ENCODE peak calls at places on chromosomes 13 and 19, in five cellular contexts. V is suprapubic skin, G is tibial nerve, F is transverse colon, H is mesenchymal stem cell. R is an unnamed sample. For H3K9me3, the result is how much of the 10 kb centered on the place peaks cover.

GRCh38 chr19:633786-634639 is 676 bp upstream of the POLRMT start:
- DNase-seq in H (no peak), F (no peak), G (no peak), V (no peak), R (no peak)

GRCh38 chr19:35457173-35457572 is 9.1 kb downstream of the FFAR2 start:
- DNase-seq in F (no peak), H (no peak), V (no peak), G (no peak), R (no peak)

GRCh38 chr13:40146063-40146462 is 490.6 kb downstream of the COG6 start:
- DNase-seq in H (no peak), F (no peak), G (no peak), V (no peak), R (no peak)

GRCh38 chr13:43360911-43361605 is 337.7 kb downstream of the DNAJC15 start:
- DNase-seq in V (no peak), F (no peak), H (peak), G (no peak), R (no peak)

GRCh38 chr13:76286178-76286577 is 600.0 kb downstream of the KCTD12 start:
- DNase-seq in H (peak), G (no peak), F (no peak), V (no peak), R (no peak)

GRCh38 chr13:75195479-75196111 is 286.4 kb downstream of the TBC1D4 start:
- DNase-seq in H (no peak), F (no peak), G (no peak), V (no peak), R (no peak)

GRCh38 chr13:59877933-59878332 is 285.8 kb downstream of the DIAPH3 start:
- DNase-seq in G (no peak), V (no peak), H (no peak), F (no peak), R (no peak)

GRCh38 chr13:51995677-51996551 is 15.3 kb downstream of the ATP7B start:
- DNase-seq in H (no peak), V (no peak), G (no peak), F (peak), R (peak)

GRCh38 chr13:42970824-42971669 is 21.0 kb downstream of the EPSTI1 start:
- DNase-seq in V (no peak), G (no peak), F (peak), H (peak), R (peak)

GRCh38 chr13:81738364-81738763 is 1397.4 kb upstream of the SPRY2 start:
- DNase-seq in F (no peak), G (no peak), V (no peak), H (peak), R (no peak)

GRCh38 chr13:37109080-37109678 is 3.7 kb upstream of the CSNK1A1L start:
- DNase-seq in F (no peak), G (no peak), V (no peak), H (peak), R (no peak)

GRCh38 chr13:45179428-45179827 is 21.4 kb downstream of the KCTD4 start:
- DNase-seq in H (no peak), F (no peak), V (no peak), G (no peak), R (no peak)

GRCh38 chr13:42420304-42420703 is 148.4 kb downstream of the AKAP11 start:
- DNase-seq in F (no peak), G (no peak), V (no peak), H (no peak), R (no peak)

GRCh38 chr13:64958106-64958505 is 2272.0 kb downstream of the PCDH9 start:
- DNase-seq in H (no peak), F (no peak), V (no peak), G (no peak), R (no peak)

GRCh38 chr13:97567510-97568243 is 133.7 kb downstream of the RAP2A start:
- DNase-seq in H (peak), F (peak), G (no peak), V (peak), R (no peak)

GRCh38 chr13:49502954-49503353 is 7.2 kb downstream of the PHF11 start:
- DNase-seq in F (peak), H (peak), G (no peak), V (no peak), R (no peak)

GRCh38 chr19:52171321-52172169 is at the start of gene ZNF836:
- DNase-seq in G (peak), F (peak), V (peak), H (peak), R (peak)

GRCh38 chr13:93183302-93183701 is 43.3 kb upstream of the GPC6 start:
- DNase-seq in F (no peak), H (no peak), V (no peak), G (no peak), R (peak)

GRCh38 chr13:40189426-40189825 is 477.0 kb downstream of the FOXO1 start:
- DNase-seq in H (no peak), V (no peak), F (no peak), G (no peak), R (no peak)

GRCh38 chr13:109113427-109113826 is 484.0 kb downstream of the MYO16 start:
- DNase-seq in V (no peak), G (no peak), F (no peak), H (peak), R (no peak)

GRCh38 chr19:11735375-11735774 is 3.4 kb downstream of the ZNF823 start:
- DNase-seq in F (peak), G (no peak), H (no peak), V (no peak), R (no peak)
- H3K27ac ChIP-seq in F (no peak), G (no peak), H (no peak), V (no peak), R (no peak)

DNA sequence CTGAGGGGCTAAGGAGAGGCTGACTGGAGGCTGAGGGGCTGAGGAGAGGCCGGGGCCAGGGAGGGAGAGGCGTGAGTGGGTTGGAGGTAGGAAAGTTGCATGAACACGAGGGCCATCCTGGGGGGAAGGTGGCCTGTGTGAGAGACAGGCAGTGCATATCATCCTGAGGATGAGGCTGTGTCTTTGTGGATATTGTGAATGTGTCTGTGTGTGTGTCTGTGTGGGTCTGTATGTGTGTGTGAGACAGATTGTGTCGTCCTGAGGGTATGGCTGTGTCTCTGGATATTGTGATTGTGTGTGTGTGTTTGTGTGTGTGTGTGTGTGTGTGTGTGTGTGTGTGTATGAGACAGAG is 422 bp downstream of the ZNF71 start:
- DNase-seq in G (no peak), H (peak), F (no peak), V (no peak), R (no peak)
- H3K9me3 ChIP-seq in G (under half), H (under half), F (under half), V (under half), R (under half)

GRCh38 chr19:34237283-34237682 is 17.1 kb upstream of the GARRE1 start:
- DNase-seq in V (no peak), G (no peak), H (no peak), F (no peak), R (no peak)
- H3K27ac ChIP-seq in V (no peak), G (no peak), H (no peak), F (no peak), R (no peak)

GRCh38 chr19:6995054-6995453 is 26.2 kb downstream of the MBD3L2B start:
- DNase-seq in V (no peak), G (no peak), H (no peak), F (no peak), R (no peak)
- H3K9me3 ChIP-seq in V (under half), G (under half), H (under half), F (under half), R (under half)

GRCh38 chr19:43563816-43564215 is 11.5 kb downstream of the XRCC1 start:
- DNase-seq in G (no peak), V (no peak), H (no peak), F (no peak), R (no peak)
- H3K27ac ChIP-seq in G (no peak), V (no peak), H (no peak), F (peak), R (no peak)

GRCh38 chr19:58248886-58249285 is 20.2 kb downstream of the ZNF544 start:
- DNase-seq in G (no peak), F (no peak), H (no peak), V (no peak), R (no peak)
- H3K9me3 ChIP-seq in G (under half), F (half or more), H (half or more), V (half or more), R (half or more)

GRCh38 chr19:55179570-55180484 is at the start of gene SYT5:
- DNase-seq in F (peak), V (no peak), G (no peak), H (no peak), R (peak)
- H3K27ac ChIP-seq in F (no peak), V (no peak), G (no peak), H (no peak), R (peak)

GRCh38 chr19:28516415-28516872 is 696.5 kb downstream of the UQCRFS1 start:
- DNase-seq in V (no peak), H (no peak), G (no peak), F (no peak), R (no peak)
- H3K9me3 ChIP-seq in V (under half), H (under half), G (under half), F (under half), R (under half)

DNA sequence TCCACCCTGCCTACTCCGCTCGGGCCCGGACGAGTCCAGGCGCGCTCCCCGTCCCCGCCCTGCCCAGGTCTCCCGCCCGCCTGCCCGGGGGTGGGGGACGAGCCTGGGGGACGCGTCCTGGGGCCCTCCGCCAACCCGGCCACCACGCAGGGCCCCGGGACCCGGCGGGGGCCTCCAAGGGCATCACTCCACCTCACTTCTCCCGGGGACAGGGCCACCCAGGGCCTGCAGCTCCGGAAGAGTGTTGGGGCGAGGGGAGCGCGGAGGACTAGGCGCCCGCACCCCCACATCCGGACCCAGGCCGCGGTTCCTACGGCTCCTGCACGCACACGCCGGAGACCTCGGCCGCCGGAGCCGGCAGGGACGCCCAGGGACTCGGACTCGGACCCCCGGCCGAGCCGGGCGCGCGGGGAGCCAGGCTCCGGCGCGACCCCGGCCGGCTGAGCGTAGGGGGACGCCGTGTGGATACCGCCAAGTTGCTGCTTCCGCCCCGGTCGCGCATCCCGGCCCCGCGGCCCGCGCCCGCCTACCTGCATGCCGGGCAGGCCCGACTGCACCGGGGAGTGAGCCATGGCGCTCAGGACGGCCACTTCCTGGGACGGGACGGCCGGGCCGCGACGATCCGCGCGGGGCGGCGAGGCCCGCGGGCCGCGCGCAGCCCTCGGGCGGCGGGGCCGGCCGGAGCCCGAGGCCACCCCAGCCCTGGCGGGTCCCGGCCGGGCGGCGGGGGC is 527 bp downstream of the STK24 start:
- DNase-seq in V (peak), G (no peak), H (no peak), F (peak), R (peak)
- H3K27ac ChIP-seq in V (peak), G (peak), H (no peak), F (peak), R (peak)

GRCh38 chr19:11856568-11857264 is 8.2 kb downstream of the ZNF439 start:
- DNase-seq in V (no peak), H (no peak), F (peak), G (no peak), R (no peak)

GRCh38 chr19:11860721-11861120 is 12.2 kb downstream of the ZNF439 start:
- DNase-seq in V (no peak), F (no peak), H (no peak), G (no peak), R (no peak)

GRCh38 chr19:11861301-11861700 is 12.8 kb downstream of the ZNF439 start:
- DNase-seq in H (no peak), F (no peak), V (no peak), G (no peak), R (no peak)
- H3K9me3 ChIP-seq in H (half or more), F (under half), V (under half), G (under half), R (under half)